ENCODE peak calls at places on chromosomes 11 and 22, in nine cellular contexts. K, E, H, X, B, D, M, I and Y are unnamed samples.

GRCh38 chr22:23276656-23277582 is 96.6 kb downstream of the BCR start:
- DNase-seq in X (no peak), E (no peak), H (no peak), B (no peak), I (no peak), K (no peak), M (no peak), D (no peak), Y (no peak)

GRCh38 chr11:35682230-35683195 is 19.9 kb downstream of the TRIM44 start:
- DNase-seq in E (no peak), K (no peak), M (no peak), B (no peak), D (peak; percentile 12), H (no peak), I (no peak), X (no peak), Y (no peak)

GRCh38 chr11:94897330-94897768 is 76.0 kb downstream of the CWC15 start:
- DNase-seq in X (peak; percentile 67), M (peak; percentile 64), D (peak; percentile 32), I (no peak), H (no peak), E (peak; percentile 22), B (peak; percentile 26), K (peak; percentile 28), Y (no peak)

GRCh38 chr11:13135385-13136271 is 126.5 kb downstream of the RASSF10 start:
- DNase-seq in M (peak; percentile 55), X (no peak), H (no peak), I (no peak), D (peak; percentile 80), K (no peak), E (peak; percentile 51), B (no peak), Y (no peak)

GRCh38 chr22:40325315-40325714 is 21.0 kb upstream of the ADSL start:
- DNase-seq in E (peak; percentile 61), H (no peak), X (no peak), M (no peak), I (no peak), D (no peak), K (no peak), B (peak; percentile 67), Y (no peak)

GRCh38 chr11:90251599-90251998 is 28.8 kb upstream of the CHORDC1 start:
- DNase-seq in K (no peak), E (no peak), X (no peak), D (no peak), I (no peak), M (no peak), H (no peak), B (no peak), Y (no peak)

GRCh38 chr11:122354029-122354697 is 238.1 kb upstream of the BLID start:
- DNase-seq in K (no peak), E (no peak), I (no peak), X (no peak), H (no peak), M (no peak), B (no peak), D (no peak), Y (no peak)

GRCh38 chr11:980438-981365 is 55.0 kb downstream of the AP2A2 start:
- DNase-seq in B (no peak), I (no peak), D (no peak), H (no peak), M (no peak), X (peak; percentile 36), K (no peak), E (no peak), Y (no peak)

GRCh38 chr22:46815896-46816721 is 53.7 kb downstream of the TBC1D22A start:
- DNase-seq in K (no peak), D (peak; percentile 45), M (peak; percentile 66), E (peak; percentile 68), X (no peak), B (no peak), I (no peak), H (no peak), Y (no peak)